ENCODE peak calls at places on chromosomes 12 and 14, in eight cellular contexts. One of them, this sample, is unnamed.

GRCh38 chr14:61564623-61565091 is 130.7 kb upstream of the HIF1A start:
- DNase-seq in ovary: no peak
- DNase-seq in A549: peak; percentile 84
- DNase-seq in sigmoid colon: no peak
- DNase-seq in K562: peak; percentile 44
- DNase-seq in GM12878: no peak
- DNase-seq in tibial nerve: no peak
- DNase-seq in stomach: no peak
- DNase-seq in this sample: no peak

GRCh38 chr14:64736271-64737131 is 32.3 kb downstream of the PLEKHG3 start:
- DNase-seq in ovary: no peak
- DNase-seq in A549: no peak
- DNase-seq in sigmoid colon: no peak
- DNase-seq in K562: peak; percentile 17
- DNase-seq in GM12878: no peak
- DNase-seq in tibial nerve: no peak
- DNase-seq in stomach: peak; percentile 79
- DNase-seq in this sample: no peak

GRCh38 chr12:3252416-3252815 is 175.2 kb downstream of the TSPAN9 start:
- DNase-seq in ovary: peak; percentile 94
- DNase-seq in A549: no peak
- DNase-seq in sigmoid colon: peak; percentile 98
- DNase-seq in K562: no peak
- DNase-seq in GM12878: no peak
- DNase-seq in tibial nerve: peak; percentile 92
- DNase-seq in stomach: peak; percentile 56
- DNase-seq in this sample: peak; percentile 95

GRCh38 chr12:96861656-96862055 is 45.4 kb upstream of the NEDD1 start:
- DNase-seq in ovary: no peak
- DNase-seq in A549: no peak
- DNase-seq in sigmoid colon: no peak
- DNase-seq in K562: no peak
- DNase-seq in GM12878: no peak
- DNase-seq in tibial nerve: no peak
- DNase-seq in stomach: no peak
- DNase-seq in this sample: no peak

GRCh38 chr14:77124345-77125274 is 17.0 kb downstream of the ZDHHC22 start:
- DNase-seq in ovary: peak; percentile 34
- DNase-seq in A549: peak; percentile 48
- DNase-seq in sigmoid colon: no peak
- DNase-seq in K562: peak; percentile 55
- DNase-seq in GM12878: no peak
- DNase-seq in tibial nerve: peak; percentile 18
- DNase-seq in stomach: peak; percentile 72
- DNase-seq in this sample: no peak

GRCh38 chr14:88551936-88552565 is 2.8 kb downstream of the PTPN21 start:
- DNase-seq in ovary: peak; percentile 25
- DNase-seq in A549: no peak
- DNase-seq in sigmoid colon: peak; percentile 69
- DNase-seq in K562: no peak
- DNase-seq in GM12878: no peak
- DNase-seq in tibial nerve: peak; percentile 13
- DNase-seq in stomach: no peak
- DNase-seq in this sample: no peak

GRCh38 chr12:70648831-70649230 is 11.6 kb upstream of the PTPRB start:
- DNase-seq in ovary: no peak
- DNase-seq in A549: no peak
- DNase-seq in sigmoid colon: no peak
- DNase-seq in K562: no peak
- DNase-seq in GM12878: no peak
- DNase-seq in tibial nerve: no peak
- DNase-seq in stomach: no peak
- DNase-seq in this sample: no peak

GRCh38 chr14:104195854-104196253 is 57.5 kb downstream of the KIF26A start:
- DNase-seq in ovary: no peak
- DNase-seq in A549: no peak
- DNase-seq in sigmoid colon: no peak
- DNase-seq in K562: no peak
- DNase-seq in GM12878: no peak
- DNase-seq in tibial nerve: no peak
- DNase-seq in stomach: no peak
- DNase-seq in this sample: no peak

GRCh38 chr12:3247077-3247476 is 169.9 kb downstream of the TSPAN9 start:
- DNase-seq in ovary: no peak
- DNase-seq in A549: no peak
- DNase-seq in sigmoid colon: no peak
- DNase-seq in K562: no peak
- DNase-seq in GM12878: no peak
- DNase-seq in tibial nerve: no peak
- DNase-seq in stomach: no peak
- DNase-seq in this sample: no peak

GRCh38 chr12:1826401-1826800 is 6.0 kb downstream of the LRTM2 start:
- DNase-seq in ovary: no peak
- DNase-seq in A549: no peak
- DNase-seq in sigmoid colon: no peak
- DNase-seq in K562: no peak
- DNase-seq in GM12878: no peak
- DNase-seq in tibial nerve: no peak
- DNase-seq in stomach: no peak
- DNase-seq in this sample: no peak

GRCh38 chr12:75270157-75270556 is 60.0 kb downstream of the CAPS2 start:
- DNase-seq in ovary: no peak
- DNase-seq in A549: no peak
- DNase-seq in sigmoid colon: no peak
- DNase-seq in K562: no peak
- DNase-seq in GM12878: no peak
- DNase-seq in tibial nerve: no peak
- DNase-seq in stomach: no peak
- DNase-seq in this sample: no peak

GRCh38 chr12:121227294-121227693 is 17.4 kb downstream of the P2RX4 start:
- DNase-seq in ovary: no peak
- DNase-seq in A549: no peak
- DNase-seq in sigmoid colon: no peak
- DNase-seq in K562: no peak
- DNase-seq in GM12878: no peak
- DNase-seq in tibial nerve: no peak
- DNase-seq in stomach: peak; percentile 90
- DNase-seq in this sample: no peak

GRCh38 chr14:84751745-84752144 is 778.2 kb upstream of the FLRT2 start:
- DNase-seq in ovary: no peak
- DNase-seq in A549: no peak
- DNase-seq in sigmoid colon: no peak
- DNase-seq in K562: no peak
- DNase-seq in GM12878: no peak
- DNase-seq in tibial nerve: no peak
- DNase-seq in stomach: no peak
- DNase-seq in this sample: no peak

DNA sequence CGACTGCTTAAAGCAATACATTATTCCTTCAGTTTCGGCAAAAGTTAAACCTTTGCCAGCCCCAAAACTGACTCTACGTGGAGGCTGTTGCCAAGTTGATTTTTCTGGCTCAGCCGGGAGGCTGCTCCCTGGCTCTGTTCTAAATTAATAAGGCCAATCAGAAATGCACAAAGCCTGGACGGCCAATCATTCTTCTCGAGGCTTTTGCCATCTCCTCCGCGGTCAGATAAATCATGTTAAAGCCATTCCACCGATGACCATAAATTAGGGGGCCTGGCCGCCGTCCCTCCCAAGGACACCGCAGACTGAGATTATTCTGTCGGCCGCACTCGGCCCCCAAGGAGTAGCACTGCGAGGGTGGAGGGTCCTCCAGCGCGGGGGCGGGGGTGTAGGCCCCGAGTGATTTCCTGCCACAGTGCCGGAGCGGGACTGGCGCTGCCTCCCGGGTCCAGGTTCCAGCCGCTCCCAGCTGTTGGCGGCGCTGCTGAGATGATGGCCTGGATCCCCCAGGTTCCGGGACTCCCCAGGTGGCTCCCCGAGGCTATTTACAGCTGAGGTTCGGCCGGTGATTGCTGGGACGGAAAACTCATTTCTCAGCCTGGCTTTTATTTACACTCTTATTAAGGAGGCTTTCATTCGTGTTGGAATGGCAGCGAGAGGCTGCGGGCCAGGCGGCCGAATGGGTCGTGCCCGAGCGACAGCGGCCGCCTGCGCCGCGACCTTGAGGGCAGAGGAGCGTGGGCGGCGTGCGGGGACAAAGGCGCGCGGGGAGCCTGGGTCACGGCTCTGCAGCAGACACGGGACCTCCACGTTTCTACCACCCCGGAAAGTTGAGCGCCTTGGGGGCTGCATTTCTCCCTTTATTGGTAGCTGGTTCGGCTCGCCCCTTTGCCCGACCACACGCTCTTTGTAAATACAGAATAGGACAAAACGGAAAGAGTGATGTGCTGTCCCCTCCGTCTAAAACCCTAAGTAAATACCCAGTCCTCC is 165.2 kb downstream of the MON2 start:
- DNase-seq in ovary: peak; percentile 62
- DNase-seq in A549: peak; percentile 68
- DNase-seq in sigmoid colon: peak; percentile 81
- DNase-seq in K562: no peak
- DNase-seq in GM12878: no peak
- DNase-seq in tibial nerve: peak; percentile 53
- DNase-seq in stomach: peak; percentile 43
- DNase-seq in this sample: peak; percentile 92
- TF ChIP-seq EP300 in ovary: no peak
- TF ChIP-seq EP300 in A549: no peak
- TF ChIP-seq EP300 in sigmoid colon: no peak
- TF ChIP-seq EP300 in K562: no peak
- TF ChIP-seq EP300 in GM12878: no peak
- TF ChIP-seq EP300 in tibial nerve: no peak
- TF ChIP-seq EP300 in stomach: no peak
- TF ChIP-seq EP300 in this sample: no peak

GRCh38 chr14:50055461-50056228 is 60.7 kb downstream of the VCPKMT start:
- DNase-seq in ovary: no peak
- DNase-seq in A549: no peak
- DNase-seq in sigmoid colon: no peak
- DNase-seq in K562: no peak
- DNase-seq in GM12878: no peak
- DNase-seq in tibial nerve: no peak
- DNase-seq in stomach: no peak
- DNase-seq in this sample: no peak

GRCh38 chr14:50056457-50056856 is 59.9 kb downstream of the VCPKMT start:
- DNase-seq in ovary: no peak
- DNase-seq in A549: no peak
- DNase-seq in sigmoid colon: no peak
- DNase-seq in K562: no peak
- DNase-seq in GM12878: no peak
- DNase-seq in tibial nerve: no peak
- DNase-seq in stomach: no peak
- DNase-seq in this sample: no peak

GRCh38 chr14:50059773-50060629 is 56.4 kb downstream of the VCPKMT start:
- DNase-seq in ovary: no peak
- DNase-seq in A549: no peak
- DNase-seq in sigmoid colon: no peak
- DNase-seq in K562: no peak
- DNase-seq in GM12878: no peak
- DNase-seq in tibial nerve: no peak
- DNase-seq in stomach: no peak
- DNase-seq in this sample: no peak

GRCh38 chr14:50057331-50057730 is 59.0 kb downstream of the VCPKMT start:
- DNase-seq in ovary: no peak
- DNase-seq in A549: no peak
- DNase-seq in sigmoid colon: no peak
- DNase-seq in K562: no peak
- DNase-seq in GM12878: no peak
- DNase-seq in tibial nerve: no peak
- DNase-seq in stomach: no peak
- DNase-seq in this sample: no peak

GRCh38 chr14:50058112-50058511 is 58.3 kb downstream of the VCPKMT start:
- DNase-seq in ovary: no peak
- DNase-seq in A549: no peak
- DNase-seq in sigmoid colon: no peak
- DNase-seq in K562: no peak
- DNase-seq in GM12878: no peak
- DNase-seq in tibial nerve: no peak
- DNase-seq in stomach: no peak
- DNase-seq in this sample: no peak
- H3K27ac ChIP-seq in ovary: no peak overlapping the region
- H3K27ac ChIP-seq in A549: no peak overlapping the region
- H3K27ac ChIP-seq in sigmoid colon: no peak overlapping the region
- H3K27ac ChIP-seq in K562: no peak overlapping the region
- H3K27ac ChIP-seq in GM12878: no peak overlapping the region
- H3K27ac ChIP-seq in tibial nerve: no peak overlapping the region
- H3K27ac ChIP-seq in stomach: no peak overlapping the region
- H3K27ac ChIP-seq in this sample: no peak overlapping the region

DNA sequence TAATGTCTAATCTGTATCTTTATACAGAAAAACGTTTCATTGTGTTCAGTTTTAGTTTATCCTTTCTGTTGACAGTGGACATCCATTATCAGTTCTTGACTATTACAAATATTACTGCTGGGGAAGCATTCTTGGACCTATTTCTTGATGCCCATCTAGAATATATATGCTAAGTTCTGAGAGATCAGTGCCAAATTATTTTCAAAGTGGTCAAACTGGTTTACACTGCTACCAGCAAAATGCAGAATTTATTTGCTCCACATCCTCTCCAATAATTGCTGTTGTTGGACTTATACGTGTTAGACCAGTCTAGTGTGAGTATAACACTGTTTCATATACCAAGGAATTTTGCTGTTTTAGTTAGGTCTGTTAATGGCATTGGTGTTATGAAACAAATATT is 85.5 kb upstream of the TRAF3 start:
- DNase-seq in ovary: no peak
- DNase-seq in A549: no peak
- DNase-seq in sigmoid colon: no peak
- DNase-seq in K562: no peak
- DNase-seq in GM12878: no peak
- DNase-seq in tibial nerve: no peak
- DNase-seq in stomach: no peak
- DNase-seq in this sample: no peak
- TF ChIP-seq EP300 in ovary: no peak
- TF ChIP-seq EP300 in A549: no peak
- TF ChIP-seq EP300 in sigmoid colon: no peak
- TF ChIP-seq EP300 in K562: no peak
- TF ChIP-seq EP300 in GM12878: no peak
- TF ChIP-seq EP300 in tibial nerve: no peak
- TF ChIP-seq EP300 in stomach: no peak
- TF ChIP-seq EP300 in this sample: no peak

DNA sequence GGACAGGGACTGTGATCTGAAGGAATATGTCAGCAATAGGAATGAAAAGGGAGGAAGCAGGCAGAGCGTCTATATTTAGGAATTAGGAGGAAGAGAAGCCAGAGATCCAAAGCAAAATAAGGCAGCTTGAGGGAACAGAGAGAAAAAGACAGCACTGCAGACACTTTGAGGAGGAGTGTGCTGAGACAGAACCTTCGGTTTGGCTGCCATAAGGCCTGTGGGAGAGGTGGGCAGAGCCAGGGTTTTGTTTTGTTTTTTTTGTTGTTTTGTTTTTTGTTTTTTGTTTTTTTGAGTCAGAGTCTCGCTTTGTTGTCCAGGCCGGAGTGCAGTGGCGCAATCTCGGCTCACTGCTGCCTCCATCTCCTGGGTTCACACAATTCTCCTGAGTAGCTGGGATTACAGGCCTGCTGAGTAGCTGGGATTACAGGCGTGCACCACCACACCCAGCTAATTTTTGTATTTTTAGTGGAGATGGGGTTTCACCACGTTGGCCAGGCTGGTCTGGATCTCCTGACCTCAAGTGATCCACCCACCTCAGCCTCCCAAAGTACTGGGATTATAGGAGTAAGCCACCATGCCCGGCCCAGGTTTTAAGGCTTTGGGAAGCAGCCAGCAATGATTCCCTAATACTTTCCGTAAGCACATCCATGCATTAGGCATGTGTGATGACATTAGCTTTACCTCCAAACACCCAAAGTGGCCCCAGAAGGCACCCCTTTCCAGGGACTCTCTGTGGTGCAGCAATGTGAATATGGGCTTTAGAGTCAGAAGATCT is 153.2 kb downstream of the ZFP36L1 start:
- DNase-seq in ovary: no peak
- DNase-seq in A549: no peak
- DNase-seq in sigmoid colon: no peak
- DNase-seq in K562: no peak
- DNase-seq in GM12878: no peak
- DNase-seq in tibial nerve: peak; percentile 1
- DNase-seq in stomach: no peak
- DNase-seq in this sample: peak; percentile 70
- H3K27ac ChIP-seq in ovary: peak overlapping the region; percentile 67
- H3K27ac ChIP-seq in A549: no peak overlapping the region
- H3K27ac ChIP-seq in sigmoid colon: peak overlapping the region; percentile 77
- H3K27ac ChIP-seq in K562: no peak overlapping the region
- H3K27ac ChIP-seq in GM12878: no peak overlapping the region
- H3K27ac ChIP-seq in tibial nerve: no peak overlapping the region
- H3K27ac ChIP-seq in stomach: peak overlapping the region; percentile 70
- H3K27ac ChIP-seq in this sample: peak overlapping the region; percentile 74